ENCODE peak calls at places on chromosomes 16 and 17, in four cellular contexts. One of them, this sample, is unnamed.
A peak's percentile ranks its signal among the peaks of the same experiment; 100 is the strongest.

GRCh38 chr17:60036796-60037677 is 41.7 kb downstream of the HEATR6 start:
- DNase-seq in tibial artery: peak; percentile 71
- DNase-seq in kidney epithelial cell: peak; percentile 26
- DNase-seq in CD8-positive, alpha-beta T cell: peak; percentile 78
- DNase-seq in this sample: peak; percentile 27

GRCh38 chr17:14594690-14595089 is 293.8 kb downstream of the HS3ST3B1 start:
- DNase-seq in tibial artery: no peak
- DNase-seq in kidney epithelial cell: no peak
- DNase-seq in CD8-positive, alpha-beta T cell: no peak
- DNase-seq in this sample: no peak

GRCh38 chr17:44688675-44689491 is 693 bp downstream of the CCDC43 start:
- DNase-seq in tibial artery: no peak
- DNase-seq in kidney epithelial cell: no peak
- DNase-seq in CD8-positive, alpha-beta T cell: no peak
- DNase-seq in this sample: no peak

GRCh38 chr17:61413654-61414133 is 14.1 kb downstream of the TBX2 start:
- DNase-seq in tibial artery: no peak
- DNase-seq in kidney epithelial cell: no peak
- DNase-seq in CD8-positive, alpha-beta T cell: no peak
- DNase-seq in this sample: no peak

GRCh38 chr16:85389679-85390470 is 223.2 kb upstream of the GSE1 start:
- DNase-seq in tibial artery: peak; percentile 68
- DNase-seq in kidney epithelial cell: no peak
- DNase-seq in CD8-positive, alpha-beta T cell: no peak
- DNase-seq in this sample: no peak

GRCh38 chr16:16010194-16010593 is 60.8 kb downstream of the ABCC1 start:
- DNase-seq in tibial artery: no peak
- DNase-seq in kidney epithelial cell: no peak
- DNase-seq in CD8-positive, alpha-beta T cell: no peak
- DNase-seq in this sample: no peak

GRCh38 chr17:50611639-50612038 is 23.0 kb upstream of the ABCC3 start:
- DNase-seq in tibial artery: no peak
- DNase-seq in kidney epithelial cell: no peak
- DNase-seq in CD8-positive, alpha-beta T cell: no peak
- DNase-seq in this sample: no peak

GRCh38 chr16:79598341-79599181 is 2.0 kb downstream of the MAF start:
- DNase-seq in tibial artery: peak; percentile 81
- DNase-seq in kidney epithelial cell: no peak
- DNase-seq in CD8-positive, alpha-beta T cell: peak; percentile 61
- DNase-seq in this sample: no peak

GRCh38 chr16:12685806-12686205 is 117.9 kb downstream of the CPPED1 start:
- DNase-seq in tibial artery: no peak
- DNase-seq in kidney epithelial cell: no peak
- DNase-seq in CD8-positive, alpha-beta T cell: no peak
- DNase-seq in this sample: no peak

DNA sequence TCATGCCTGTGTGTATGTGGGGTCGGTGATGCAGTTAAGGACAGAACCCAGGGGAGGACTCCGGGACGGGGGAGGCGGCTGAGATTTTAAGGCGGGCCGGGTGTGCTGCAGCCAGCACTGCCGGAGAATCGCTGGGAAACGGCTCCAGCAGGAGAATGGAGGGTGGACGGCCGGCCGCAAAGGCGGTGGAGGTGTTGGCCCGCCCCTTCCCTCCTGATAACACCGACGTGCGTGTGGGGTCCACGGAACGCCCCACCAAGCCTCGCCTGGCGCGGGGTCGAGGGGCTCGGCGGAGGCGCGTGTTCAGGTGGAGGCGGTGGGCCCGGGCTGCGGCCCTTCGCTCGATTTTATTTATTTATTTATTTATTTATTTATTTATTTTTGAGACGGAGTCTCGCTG is 633 bp downstream of the ZNF843 start:
- DNase-seq in tibial artery: peak; percentile 67
- DNase-seq in kidney epithelial cell: no peak
- DNase-seq in CD8-positive, alpha-beta T cell: no peak
- DNase-seq in this sample: no peak
- H3K4me3 ChIP-seq in tibial artery: peak overlapping the region; percentile 68
- H3K4me3 ChIP-seq in kidney epithelial cell: peak overlapping the region; percentile 62
- H3K4me3 ChIP-seq in CD8-positive, alpha-beta T cell: no peak overlapping the region
- H3K4me3 ChIP-seq in this sample: peak overlapping the region; percentile 61

GRCh38 chr16:1564325-1564724 is 30.9 kb downstream of the TMEM204 start:
- DNase-seq in tibial artery: no peak
- DNase-seq in kidney epithelial cell: no peak
- DNase-seq in CD8-positive, alpha-beta T cell: no peak
- DNase-seq in this sample: no peak
- TF ChIP-seq CTCF in tibial artery: peak; percentile 29
- TF ChIP-seq CTCF in kidney epithelial cell: peak; percentile 24
- TF ChIP-seq CTCF in CD8-positive, alpha-beta T cell: no peak
- TF ChIP-seq CTCF in this sample: peak; percentile 47

DNA sequence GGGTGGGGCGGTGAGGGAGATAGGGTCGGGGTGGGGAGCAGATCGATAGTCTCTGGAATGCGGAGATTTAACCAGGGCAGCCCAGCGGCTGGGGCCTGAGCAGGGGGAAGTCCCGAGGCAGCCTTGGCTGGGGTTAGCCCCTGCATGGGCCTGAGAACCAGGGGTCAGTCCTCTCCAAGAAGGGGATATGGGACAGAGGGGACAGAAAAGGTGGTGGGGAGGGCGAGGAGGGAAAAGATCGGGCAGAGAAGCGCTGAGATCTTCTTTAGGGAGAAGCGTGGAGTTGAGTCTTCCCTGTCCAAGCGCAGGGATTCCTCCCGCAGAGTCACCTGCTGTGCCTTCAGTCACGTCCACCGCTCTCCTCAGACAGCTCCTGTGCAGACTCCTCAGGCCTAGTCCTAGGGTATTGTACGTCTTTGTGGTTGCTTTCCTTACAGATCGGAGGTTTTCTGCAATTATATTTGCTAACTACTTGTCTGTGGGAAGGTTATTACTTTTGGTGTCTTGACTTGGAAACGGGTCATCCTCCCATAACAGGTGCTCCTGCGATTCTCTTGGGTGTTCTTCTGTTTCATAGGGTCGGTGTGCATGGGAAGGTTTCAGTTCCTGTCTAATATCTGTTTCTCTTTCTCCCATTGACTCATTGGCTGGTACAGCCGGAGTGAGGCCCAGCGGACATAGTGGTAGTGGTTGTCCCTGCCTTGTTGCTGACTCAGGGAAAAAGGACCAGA is 952 bp downstream of the CD300A start:
- DNase-seq in tibial artery: no peak
- DNase-seq in kidney epithelial cell: no peak
- DNase-seq in CD8-positive, alpha-beta T cell: no peak
- DNase-seq in this sample: no peak
- H3K4me3 ChIP-seq in tibial artery: peak overlapping the region; percentile 37
- H3K4me3 ChIP-seq in kidney epithelial cell: no peak overlapping the region
- H3K4me3 ChIP-seq in CD8-positive, alpha-beta T cell: peak overlapping the region; percentile 61
- H3K4me3 ChIP-seq in this sample: no peak overlapping the region

GRCh38 chr17:68019675-68020450 is 15.7 kb upstream of the KPNA2 start:
- DNase-seq in tibial artery: peak; percentile 98
- DNase-seq in kidney epithelial cell: peak; percentile 65
- DNase-seq in CD8-positive, alpha-beta T cell: peak; percentile 99
- DNase-seq in this sample: peak; percentile 83
- TF ChIP-seq CTCF in tibial artery: peak; percentile 71
- TF ChIP-seq CTCF in kidney epithelial cell: peak; percentile 6
- TF ChIP-seq CTCF in CD8-positive, alpha-beta T cell: peak; percentile 33
- TF ChIP-seq CTCF in this sample: no peak

This sample was measured in HFF-Myc.